ENCODE peak calls at places on chromosomes 12 and 14, in eight cellular contexts. Q is lower leg skin, I is dorsolateral prefrontal cortex, N is transverse colon, J is fibroblast of the aortic adventitia, G is tibial artery, X is AG10803, M is PC-3. H is an unnamed sample.
A peak's percentile ranks its signal among the peaks of the same experiment; 100 is the strongest.

GRCh38 chr12:19120795-19121194 is 8.7 kb upstream of the PLEKHA5 start:
- DNase-seq in N (no peak), I (no peak), J (no peak), M (peak; percentile 68), G (no peak), X (peak; percentile 22), Q (no peak), H (no peak)

GRCh38 chr12:57741413-57741789 is 2.9 kb upstream of the AGAP2 start:
- DNase-seq in M (no peak), N (no peak), G (no peak), I (no peak), X (no peak), J (no peak), Q (no peak), H (no peak)

GRCh38 chr12:15268927-15269552 is 47.8 kb upstream of the RERG start:
- DNase-seq in N (peak; percentile 17), I (no peak), G (no peak), X (peak; percentile 68), M (peak; percentile 56), J (peak; percentile 72), Q (peak; percentile 33), H (peak; percentile 73)

GRCh38 chr12:132502149-132502881 is 12.4 kb downstream of the FBRSL1 start:
- DNase-seq in X (no peak), N (no peak), Q (no peak), J (no peak), G (no peak), I (no peak), M (no peak), H (no peak)

GRCh38 chr12:57892232-57892987 is 45.9 kb upstream of the CTDSP2 start:
- DNase-seq in X (no peak), I (no peak), Q (no peak), G (no peak), M (no peak), N (peak; percentile 49), J (no peak), H (no peak)

GRCh38 chr12:52250048-52250990 is 17.3 kb downstream of the KRT7 start:
- DNase-seq in M (peak; percentile 35), X (no peak), I (no peak), G (no peak), Q (no peak), J (no peak), N (no peak), H (no peak)

GRCh38 chr14:77615231-77616132 is 955 bp downstream of the SPTLC2 start:
- DNase-seq in X (no peak), Q (no peak), G (no peak), I (no peak), J (no peak), M (peak; percentile 57), N (peak; percentile 26), H (no peak)

GRCh38 chr12:4084631-4085030 is 188.9 kb upstream of the CCND2 start:
- DNase-seq in N (no peak), G (no peak), J (no peak), Q (no peak), I (no peak), M (no peak), X (no peak), H (no peak)

GRCh38 chr12:42663621-42664020 is 74.1 kb upstream of the PRICKLE1 start:
- DNase-seq in Q (no peak), X (no peak), N (no peak), J (no peak), M (no peak), G (no peak), I (no peak), H (no peak)

GRCh38 chr12:68453278-68453677 is 121.1 kb upstream of the MDM1 start:
- DNase-seq in X (no peak), G (no peak), I (no peak), N (no peak), M (no peak), Q (no peak), J (no peak), H (no peak)

GRCh38 chr12:1691123-1692007 is 495 bp downstream of the ADIPOR2 start:
- DNase-seq in G (peak; percentile 26), M (peak; percentile 24), X (peak; percentile 23), Q (peak; percentile 24), I (no peak), J (no peak), N (peak; percentile 49), H (peak; percentile 47)
- TF ChIP-seq CTCF in G (no peak), M (no peak), X (no peak), Q (no peak), I (no peak), J (no peak), N (no peak), H (no peak)

GRCh38 chr14:72893636-72894322 is at the start of gene DPF3:
- DNase-seq in X (peak; percentile 94), J (peak; percentile 95), N (peak; percentile 98), G (peak; percentile 98), Q (peak; percentile 96), M (peak; percentile 99), I (peak; percentile 99), H (peak; percentile 95)
- H3K4me3 ChIP-seq in X (peak within 1 kb of the TSS; percentile 83), J (peak within 1 kb of the TSS; percentile 80), N (peak within 1 kb of the TSS; percentile 65), G (peak within 1 kb of the TSS; percentile 55), Q (peak within 1 kb of the TSS; percentile 57), M (peak within 1 kb of the TSS; percentile 82), I (peak within 1 kb of the TSS; percentile 71), H (peak within 1 kb of the TSS; percentile 74)

DNA sequence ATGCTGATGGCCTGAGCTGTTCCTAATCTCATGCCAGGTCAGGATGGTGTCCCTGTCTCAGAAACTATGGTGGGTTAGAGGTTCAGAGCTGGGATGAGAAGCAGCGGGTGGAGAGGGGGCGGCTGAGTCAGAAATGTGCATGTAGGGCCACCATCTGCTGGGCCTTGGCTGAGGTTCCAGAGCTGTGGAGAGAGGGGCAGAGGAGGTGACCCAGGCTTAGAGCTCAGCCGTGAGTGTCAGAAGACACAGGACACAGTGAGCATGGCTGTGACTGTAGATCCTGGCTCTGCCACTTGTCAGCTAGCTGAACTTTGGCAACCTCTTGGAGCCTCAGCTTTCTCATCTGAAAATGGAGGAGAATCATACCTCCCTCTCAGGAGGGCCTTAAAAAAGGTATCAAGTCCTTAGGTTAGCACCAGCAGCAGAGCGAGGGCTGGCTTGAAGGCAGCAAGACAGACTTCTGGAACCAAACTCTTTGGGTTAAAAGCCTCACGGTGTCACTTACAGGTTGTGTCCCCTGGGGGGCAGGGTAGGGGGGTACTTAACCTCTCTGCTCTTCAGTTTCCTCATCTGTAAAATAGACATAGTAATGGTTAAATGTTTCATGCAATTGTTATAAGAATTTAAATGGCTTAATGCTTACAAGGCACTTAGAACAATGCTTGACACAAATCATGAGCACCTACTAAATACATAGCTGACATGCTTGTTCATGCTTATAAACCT is 34.8 kb downstream of the TMEM229B start:
- DNase-seq in M (no peak), N (no peak), J (no peak), I (no peak), Q (no peak), G (no peak), X (no peak), H (no peak)
- TF ChIP-seq CTCF in M (peak; percentile 15), N (no peak), J (no peak), I (no peak), Q (no peak), G (no peak), X (no peak), H (no peak)

GRCh38 chr12:96212456-96213375 is 18.5 kb downstream of the ELK3 start:
- DNase-seq in X (no peak), I (no peak), N (no peak), J (no peak), Q (no peak), M (no peak), G (no peak), H (no peak)
- H3K4me3 ChIP-seq in X (no peak overlapping the region), I (no peak overlapping the region), N (no peak overlapping the region), J (no peak overlapping the region), Q (no peak overlapping the region), M (no peak overlapping the region), G (no peak overlapping the region), H (no peak overlapping the region)

GRCh38 chr12:1542599-1542998 is 51.8 kb downstream of the FBXL14 start:
- DNase-seq in N (no peak), J (no peak), I (no peak), M (no peak), G (no peak), X (no peak), Q (no peak), H (no peak)

GRCh38 chr12:1546931-1547640 is 47.3 kb downstream of the FBXL14 start:
- DNase-seq in J (no peak), G (no peak), I (no peak), Q (no peak), N (no peak), X (no peak), M (no peak), H (no peak)

GRCh38 chr12:1540690-1541089 is 53.7 kb downstream of the FBXL14 start:
- DNase-seq in G (no peak), Q (no peak), I (no peak), N (no peak), J (peak; percentile 26), M (peak; percentile 96), X (no peak), H (no peak)

DNA sequence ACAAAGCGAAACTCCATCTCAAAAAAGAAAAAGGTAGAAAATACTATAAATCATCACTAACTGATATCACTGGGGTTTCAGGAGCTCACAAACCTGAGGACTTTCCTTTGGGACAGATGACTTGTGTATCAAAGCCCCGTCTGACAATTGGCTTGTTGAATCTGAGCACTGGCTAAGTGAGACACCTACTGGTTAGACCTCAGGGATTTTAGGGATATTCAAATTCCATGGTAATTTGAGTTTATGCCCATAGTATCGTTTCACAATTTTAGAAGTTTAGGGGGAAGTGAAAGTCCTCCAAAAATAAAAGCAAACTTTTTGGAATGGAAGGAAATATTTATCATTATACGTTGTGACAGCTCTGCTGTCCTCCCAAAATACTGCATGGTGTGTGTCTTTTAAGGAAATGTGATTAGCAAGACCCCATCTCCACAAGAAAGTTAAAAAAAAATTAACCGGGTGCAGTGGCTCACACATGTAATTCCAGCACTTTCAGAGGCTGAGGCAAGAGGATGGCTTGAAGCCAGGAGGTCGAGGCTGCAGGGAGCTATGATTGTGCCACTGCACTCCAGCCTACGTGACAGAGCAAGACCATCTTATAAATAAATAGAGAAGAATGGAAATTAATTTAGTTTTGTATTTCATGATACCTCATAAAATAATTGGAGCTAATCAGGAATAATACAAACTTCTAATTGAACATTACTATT is 49.2 kb downstream of the FBXL14 start:
- DNase-seq in M (peak; percentile 68), I (no peak), G (peak; percentile 69), X (peak; percentile 58), N (no peak), Q (no peak), J (peak; percentile 67), H (peak; percentile 51)
- TF ChIP-seq CTCF in M (peak; percentile 66), I (peak; percentile 38), G (peak; percentile 41), X (peak; percentile 53), N (peak; percentile 13), Q (no peak), J (peak; percentile 42), H (peak; percentile 50)

GRCh38 chr12:75705749-75706719 is 194.6 kb upstream of the KRR1 start:
- DNase-seq in M (peak; percentile 21), Q (no peak), N (no peak), G (peak; percentile 37), J (peak; percentile 99), X (peak; percentile 88), I (no peak), H (peak; percentile 98)
- H3K4me3 ChIP-seq in M (no peak overlapping the region), Q (no peak overlapping the region), N (no peak overlapping the region), G (no peak overlapping the region), J (no peak overlapping the region), X (no peak overlapping the region), I (no peak overlapping the region), H (no peak overlapping the region)

H was measured in fibroblast of villous mesenchyme.